ENCODE peak calls at places on chromosomes 6 and 20, in eight cellular contexts. One of them, this sample, is unnamed.

GRCh38 chr6:50236164-50236563 is 186.4 kb upstream of the DEFB112 start:
- DNase-seq in suprapubic skin: no peak
- DNase-seq in ovary: no peak
- DNase-seq in transverse colon: no peak
- DNase-seq in A549: no peak
- DNase-seq in tibial nerve: no peak
- DNase-seq in stomach: no peak
- DNase-seq in H1: no peak
- DNase-seq in this sample: no peak

GRCh38 chr6:75296811-75297779 is 12.5 kb upstream of the TMEM30A start:
- DNase-seq in suprapubic skin: no peak
- DNase-seq in ovary: no peak
- DNase-seq in transverse colon: no peak
- DNase-seq in A549: no peak
- DNase-seq in tibial nerve: no peak
- DNase-seq in stomach: no peak
- DNase-seq in H1: no peak
- DNase-seq in this sample: no peak

GRCh38 chr6:52566201-52566600 is 10.7 kb downstream of the TRAM2 start:
- DNase-seq in suprapubic skin: no peak
- DNase-seq in ovary: no peak
- DNase-seq in transverse colon: no peak
- DNase-seq in A549: no peak
- DNase-seq in tibial nerve: no peak
- DNase-seq in stomach: no peak
- DNase-seq in H1: no peak
- DNase-seq in this sample: no peak

GRCh38 chr6:37725967-37726366 is 28.3 kb upstream of the MDGA1 start:
- DNase-seq in suprapubic skin: no peak
- DNase-seq in ovary: no peak
- DNase-seq in transverse colon: no peak
- DNase-seq in A549: peak; percentile 23
- DNase-seq in tibial nerve: no peak
- DNase-seq in stomach: no peak
- DNase-seq in H1: no peak
- DNase-seq in this sample: no peak

GRCh38 chr6:43636312-43636667 is 650 bp downstream of the MAD2L1BP start:
- DNase-seq in suprapubic skin: no peak
- DNase-seq in ovary: no peak
- DNase-seq in transverse colon: no peak
- DNase-seq in A549: no peak
- DNase-seq in tibial nerve: no peak
- DNase-seq in stomach: no peak
- DNase-seq in H1: no peak
- DNase-seq in this sample: no peak

GRCh38 chr6:85674604-85675003 is 31.9 kb upstream of the SYNCRIP start:
- DNase-seq in suprapubic skin: no peak
- DNase-seq in ovary: no peak
- DNase-seq in transverse colon: no peak
- DNase-seq in A549: no peak
- DNase-seq in tibial nerve: no peak
- DNase-seq in stomach: no peak
- DNase-seq in H1: no peak
- DNase-seq in this sample: no peak

GRCh38 chr6:146790561-146791091 is 191.9 kb downstream of the ADGB start:
- DNase-seq in suprapubic skin: no peak
- DNase-seq in ovary: no peak
- DNase-seq in transverse colon: no peak
- DNase-seq in A549: no peak
- DNase-seq in tibial nerve: no peak
- DNase-seq in stomach: no peak
- DNase-seq in H1: no peak
- DNase-seq in this sample: no peak

GRCh38 chr6:14165091-14165490 is 47.5 kb downstream of the CD83 start:
- DNase-seq in suprapubic skin: no peak
- DNase-seq in ovary: no peak
- DNase-seq in transverse colon: no peak
- DNase-seq in A549: no peak
- DNase-seq in tibial nerve: no peak
- DNase-seq in stomach: no peak
- DNase-seq in H1: no peak
- DNase-seq in this sample: no peak

GRCh38 chr6:44074383-44075136 is 52.7 kb downstream of the MRPL14 start:
- DNase-seq in suprapubic skin: peak; percentile 88
- DNase-seq in ovary: peak; percentile 81
- DNase-seq in transverse colon: peak; percentile 64
- DNase-seq in A549: peak; percentile 73
- DNase-seq in tibial nerve: peak; percentile 62
- DNase-seq in stomach: peak; percentile 74
- DNase-seq in H1: no peak
- DNase-seq in this sample: peak; percentile 75

GRCh38 chr6:167987811-167988495 is 9.5 kb upstream of the KIF25 start:
- DNase-seq in suprapubic skin: no peak
- DNase-seq in ovary: no peak
- DNase-seq in transverse colon: no peak
- DNase-seq in A549: no peak
- DNase-seq in tibial nerve: no peak
- DNase-seq in stomach: no peak
- DNase-seq in H1: no peak
- DNase-seq in this sample: no peak

GRCh38 chr20:57735831-57736737 is 26.3 kb upstream of the PMEPA1 start:
- DNase-seq in suprapubic skin: no peak
- DNase-seq in ovary: no peak
- DNase-seq in transverse colon: no peak
- DNase-seq in A549: no peak
- DNase-seq in tibial nerve: no peak
- DNase-seq in stomach: no peak
- DNase-seq in H1: no peak
- DNase-seq in this sample: no peak

GRCh38 chr20:57736738-57737347 is 27.0 kb upstream of the PMEPA1 start:
- DNase-seq in suprapubic skin: no peak
- DNase-seq in ovary: no peak
- DNase-seq in transverse colon: peak; percentile 51
- DNase-seq in A549: no peak
- DNase-seq in tibial nerve: no peak
- DNase-seq in stomach: no peak
- DNase-seq in H1: no peak
- DNase-seq in this sample: no peak

GRCh38 chr20:57738484-57738883 is 28.7 kb upstream of the PMEPA1 start:
- DNase-seq in suprapubic skin: no peak
- DNase-seq in ovary: no peak
- DNase-seq in transverse colon: peak; percentile 37
- DNase-seq in A549: peak; percentile 59
- DNase-seq in tibial nerve: no peak
- DNase-seq in stomach: no peak
- DNase-seq in H1: no peak
- DNase-seq in this sample: no peak

GRCh38 chr20:57738053-57738452 is 28.2 kb upstream of the PMEPA1 start:
- DNase-seq in suprapubic skin: no peak
- DNase-seq in ovary: no peak
- DNase-seq in transverse colon: no peak
- DNase-seq in A549: no peak
- DNase-seq in tibial nerve: no peak
- DNase-seq in stomach: no peak
- DNase-seq in H1: no peak
- DNase-seq in this sample: no peak

GRCh38 chr20:57737349-57737748 is 27.5 kb upstream of the PMEPA1 start:
- DNase-seq in suprapubic skin: no peak
- DNase-seq in ovary: no peak
- DNase-seq in transverse colon: no peak
- DNase-seq in A549: no peak
- DNase-seq in tibial nerve: no peak
- DNase-seq in stomach: no peak
- DNase-seq in H1: no peak
- DNase-seq in this sample: no peak
- H3K4me3 ChIP-seq in suprapubic skin: no peak overlapping the region
- H3K4me3 ChIP-seq in ovary: no peak overlapping the region
- H3K4me3 ChIP-seq in transverse colon: no peak overlapping the region
- H3K4me3 ChIP-seq in A549: no peak overlapping the region
- H3K4me3 ChIP-seq in tibial nerve: no peak overlapping the region
- H3K4me3 ChIP-seq in stomach: no peak overlapping the region
- H3K4me3 ChIP-seq in H1: no peak overlapping the region
- H3K4me3 ChIP-seq in this sample: no peak overlapping the region

DNA sequence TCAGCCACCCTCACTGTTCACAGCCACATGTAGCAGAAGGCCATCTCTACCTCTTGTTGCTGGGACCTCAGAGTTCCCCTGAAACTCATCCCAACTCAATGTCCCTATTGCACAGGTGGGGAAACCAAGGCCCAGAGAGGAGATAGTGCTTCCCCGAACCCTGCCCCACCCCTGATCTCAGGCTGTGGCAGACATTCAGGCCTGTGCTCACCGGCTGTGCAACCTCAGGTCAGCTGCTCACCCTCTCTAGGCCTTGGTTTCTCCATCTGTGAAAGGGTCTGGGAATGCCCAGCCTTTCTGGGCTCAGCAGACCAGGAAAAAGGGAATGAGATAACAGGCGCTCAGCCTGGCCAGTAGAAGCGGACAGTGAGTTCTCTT is 6.4 kb upstream of the SLC52A3 start:
- DNase-seq in suprapubic skin: no peak
- DNase-seq in ovary: no peak
- DNase-seq in transverse colon: no peak
- DNase-seq in A549: no peak
- DNase-seq in tibial nerve: no peak
- DNase-seq in stomach: no peak
- DNase-seq in H1: no peak
- DNase-seq in this sample: no peak
- TF ChIP-seq EP300 in suprapubic skin: no peak
- TF ChIP-seq EP300 in ovary: no peak
- TF ChIP-seq EP300 in transverse colon: no peak
- TF ChIP-seq EP300 in A549: no peak
- TF ChIP-seq EP300 in tibial nerve: no peak
- TF ChIP-seq EP300 in stomach: no peak
- TF ChIP-seq EP300 in H1: no peak
- TF ChIP-seq EP300 in this sample: no peak

DNA sequence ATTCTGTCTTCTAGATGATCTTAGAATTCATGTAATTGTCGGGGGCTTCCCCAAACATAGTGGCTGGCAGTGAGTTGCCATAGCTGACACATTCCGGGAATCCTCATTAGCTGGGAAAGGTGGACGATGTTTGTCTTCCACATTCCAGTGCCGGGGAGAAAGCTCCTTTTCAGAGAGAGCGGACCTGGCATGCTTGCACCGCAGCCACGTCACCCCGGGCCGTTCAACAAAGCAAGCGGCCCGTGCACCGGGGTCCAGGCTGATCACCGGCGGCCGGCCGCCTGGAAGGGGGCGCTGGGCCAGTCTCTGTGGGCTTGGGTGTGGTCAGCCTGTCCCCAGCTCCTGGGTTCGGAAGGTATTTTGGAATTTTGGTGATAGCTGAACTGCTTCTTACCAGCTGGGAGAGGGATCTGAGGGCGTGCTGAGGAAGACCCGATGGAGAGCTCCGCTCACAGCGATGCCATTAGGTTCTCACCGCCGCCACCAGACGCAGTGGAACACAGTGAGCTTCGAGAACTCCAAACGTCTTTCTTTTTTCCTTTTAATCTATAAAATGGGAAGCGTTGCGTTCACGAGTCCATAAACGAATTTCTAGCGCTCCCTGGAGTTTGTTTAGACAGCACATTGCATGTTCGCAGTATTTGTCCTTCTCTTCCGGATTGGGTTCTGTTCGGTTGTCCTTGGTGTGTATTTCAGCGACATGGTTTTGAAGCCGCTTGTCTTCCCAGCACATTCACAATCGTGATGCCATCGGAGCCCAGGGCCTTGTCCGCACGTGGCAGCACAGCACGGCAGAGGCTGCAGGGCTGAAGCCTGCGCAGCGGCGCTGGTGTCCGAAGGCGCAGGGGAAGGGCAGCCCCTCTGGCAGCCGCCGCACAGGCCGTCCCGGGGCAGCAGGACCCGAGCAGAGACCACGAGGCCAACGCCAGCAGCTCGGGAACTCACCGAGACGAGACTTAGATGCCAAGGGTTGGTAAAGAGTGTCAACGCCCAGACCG is 557.6 kb downstream of the QKI start:
- DNase-seq in suprapubic skin: no peak
- DNase-seq in ovary: no peak
- DNase-seq in transverse colon: no peak
- DNase-seq in A549: no peak
- DNase-seq in tibial nerve: no peak
- DNase-seq in stomach: no peak
- DNase-seq in H1: no peak
- DNase-seq in this sample: no peak
- TF ChIP-seq POLR2A in suprapubic skin: no peak
- TF ChIP-seq POLR2A in ovary: no peak
- TF ChIP-seq POLR2A in transverse colon: no peak
- TF ChIP-seq POLR2A in A549: no peak
- TF ChIP-seq POLR2A in tibial nerve: no peak
- TF ChIP-seq POLR2A in stomach: no peak
- TF ChIP-seq POLR2A in H1: no peak
- TF ChIP-seq POLR2A in this sample: no peak

GRCh38 chr20:11452326-11452725 is 465.4 kb upstream of the BTBD3 start:
- DNase-seq in suprapubic skin: no peak
- DNase-seq in ovary: no peak
- DNase-seq in transverse colon: no peak
- DNase-seq in A549: no peak
- DNase-seq in tibial nerve: no peak
- DNase-seq in stomach: no peak
- DNase-seq in H1: no peak
- DNase-seq in this sample: no peak

GRCh38 chr20:11451793-11452291 is 465.9 kb upstream of the BTBD3 start:
- DNase-seq in suprapubic skin: no peak
- DNase-seq in ovary: no peak
- DNase-seq in transverse colon: no peak
- DNase-seq in A549: no peak
- DNase-seq in tibial nerve: no peak
- DNase-seq in stomach: no peak
- DNase-seq in H1: no peak
- DNase-seq in this sample: no peak

GRCh38 chr20:11457476-11457875 is 460.2 kb upstream of the BTBD3 start:
- DNase-seq in suprapubic skin: no peak
- DNase-seq in ovary: no peak
- DNase-seq in transverse colon: no peak
- DNase-seq in A549: no peak
- DNase-seq in tibial nerve: no peak
- DNase-seq in stomach: no peak
- DNase-seq in H1: no peak
- DNase-seq in this sample: no peak

GRCh38 chr20:11453430-11453829 is 464.3 kb upstream of the BTBD3 start:
- DNase-seq in suprapubic skin: no peak
- DNase-seq in ovary: no peak
- DNase-seq in transverse colon: no peak
- DNase-seq in A549: peak; percentile 14
- DNase-seq in tibial nerve: no peak
- DNase-seq in stomach: no peak
- DNase-seq in H1: no peak
- DNase-seq in this sample: no peak

GRCh38 chr20:11454966-11455799 is 462.5 kb upstream of the BTBD3 start:
- DNase-seq in suprapubic skin: no peak
- DNase-seq in ovary: no peak
- DNase-seq in transverse colon: peak; percentile 17
- DNase-seq in A549: peak; percentile 58
- DNase-seq in tibial nerve: no peak
- DNase-seq in stomach: no peak
- DNase-seq in H1: no peak
- DNase-seq in this sample: no peak
- H3K4me3 ChIP-seq in suprapubic skin: no peak overlapping the region
- H3K4me3 ChIP-seq in ovary: no peak overlapping the region
- H3K4me3 ChIP-seq in transverse colon: no peak overlapping the region
- H3K4me3 ChIP-seq in A549: peak overlapping the region; percentile 24
- H3K4me3 ChIP-seq in tibial nerve: no peak overlapping the region
- H3K4me3 ChIP-seq in stomach: no peak overlapping the region
- H3K4me3 ChIP-seq in H1: no peak overlapping the region
- H3K4me3 ChIP-seq in this sample: no peak overlapping the region

GRCh38 chr6:130008236-130008873 is 10.0 kb upstream of the L3MBTL3 start:
- DNase-seq in suprapubic skin: no peak
- DNase-seq in ovary: no peak
- DNase-seq in transverse colon: no peak
- DNase-seq in A549: no peak
- DNase-seq in tibial nerve: no peak
- DNase-seq in stomach: no peak
- DNase-seq in H1: no peak
- DNase-seq in this sample: no peak
- TF ChIP-seq EP300 in suprapubic skin: no peak
- TF ChIP-seq EP300 in ovary: no peak
- TF ChIP-seq EP300 in transverse colon: no peak
- TF ChIP-seq EP300 in A549: no peak
- TF ChIP-seq EP300 in tibial nerve: no peak
- TF ChIP-seq EP300 in stomach: no peak
- TF ChIP-seq EP300 in H1: no peak
- TF ChIP-seq EP300 in this sample: no peak

This sample was measured in upper lobe of left lung.